ENCODE peak calls at places on chromosomes 1 and 21, in eight cellular contexts. One of them, this sample, is unnamed.

GRCh38 chr1:15444476-15445389 is 6.5 kb downstream of the CTRC start:
- DNase-seq in fibroblast of pulmonary artery: no peak
- DNase-seq in activated CD8-positive, alpha-beta memory T cell treated with anti-CD3 and anti-CD28 coated beads for 4 hours: no peak
- DNase-seq in lower lobe of right lung: no peak
- DNase-seq in amniotic epithelial cell: peak; percentile 59
- DNase-seq in amygdala: no peak
- DNase-seq in choroid plexus epithelial cell: no peak
- DNase-seq in stimulated activated naive CD4-positive, alpha-beta T cell treated with Interleukin-2 at 50 U/mL for 16 hours: no peak
- DNase-seq in this sample: no peak

GRCh38 chr1:38194486-38194885 is 147.9 kb upstream of the POU3F1 start:
- DNase-seq in activated CD8-positive, alpha-beta memory T cell treated with anti-CD3 and anti-CD28 coated beads for 4 hours: no peak
- DNase-seq in lower lobe of right lung: peak; percentile 91
- DNase-seq in amygdala: no peak
- DNase-seq in amniotic epithelial cell: no peak
- DNase-seq in choroid plexus epithelial cell: no peak
- DNase-seq in stimulated activated naive CD4-positive, alpha-beta T cell treated with Interleukin-2 at 50 U/mL for 16 hours: no peak
- DNase-seq in fibroblast of pulmonary artery: no peak
- DNase-seq in this sample: no peak

GRCh38 chr1:68495532-68495931 is 1.4 kb downstream of the DEPDC1 start:
- DNase-seq in activated CD8-positive, alpha-beta memory T cell treated with anti-CD3 and anti-CD28 coated beads for 4 hours: no peak
- DNase-seq in stimulated activated naive CD4-positive, alpha-beta T cell treated with Interleukin-2 at 50 U/mL for 16 hours: no peak
- DNase-seq in choroid plexus epithelial cell: no peak
- DNase-seq in amygdala: no peak
- DNase-seq in fibroblast of pulmonary artery: no peak
- DNase-seq in amniotic epithelial cell: no peak
- DNase-seq in lower lobe of right lung: no peak
- DNase-seq in this sample: no peak

GRCh38 chr1:45236136-45236535 is 29.7 kb upstream of the ZSWIM5 start:
- DNase-seq in choroid plexus epithelial cell: no peak
- DNase-seq in fibroblast of pulmonary artery: no peak
- DNase-seq in stimulated activated naive CD4-positive, alpha-beta T cell treated with Interleukin-2 at 50 U/mL for 16 hours: no peak
- DNase-seq in amniotic epithelial cell: no peak
- DNase-seq in activated CD8-positive, alpha-beta memory T cell treated with anti-CD3 and anti-CD28 coated beads for 4 hours: no peak
- DNase-seq in amygdala: no peak
- DNase-seq in lower lobe of right lung: no peak
- DNase-seq in this sample: no peak

GRCh38 chr21:42094811-42095210 is 23.7 kb downstream of the UMODL1 start:
- DNase-seq in amygdala: no peak
- DNase-seq in amniotic epithelial cell: no peak
- DNase-seq in stimulated activated naive CD4-positive, alpha-beta T cell treated with Interleukin-2 at 50 U/mL for 16 hours: no peak
- DNase-seq in activated CD8-positive, alpha-beta memory T cell treated with anti-CD3 and anti-CD28 coated beads for 4 hours: no peak
- DNase-seq in fibroblast of pulmonary artery: no peak
- DNase-seq in lower lobe of right lung: no peak
- DNase-seq in choroid plexus epithelial cell: no peak
- DNase-seq in this sample: no peak

GRCh38 chr1:64478594-64479248 is 8.8 kb downstream of the CACHD1 start:
- DNase-seq in activated CD8-positive, alpha-beta memory T cell treated with anti-CD3 and anti-CD28 coated beads for 4 hours: no peak
- DNase-seq in amygdala: no peak
- DNase-seq in fibroblast of pulmonary artery: no peak
- DNase-seq in stimulated activated naive CD4-positive, alpha-beta T cell treated with Interleukin-2 at 50 U/mL for 16 hours: no peak
- DNase-seq in amniotic epithelial cell: no peak
- DNase-seq in lower lobe of right lung: no peak
- DNase-seq in choroid plexus epithelial cell: peak; percentile 26
- DNase-seq in this sample: peak; percentile 38

GRCh38 chr1:204869097-204869496 is 1.6 kb upstream of the NFASC start:
- DNase-seq in activated CD8-positive, alpha-beta memory T cell treated with anti-CD3 and anti-CD28 coated beads for 4 hours: no peak
- DNase-seq in fibroblast of pulmonary artery: no peak
- DNase-seq in amygdala: no peak
- DNase-seq in lower lobe of right lung: no peak
- DNase-seq in stimulated activated naive CD4-positive, alpha-beta T cell treated with Interleukin-2 at 50 U/mL for 16 hours: no peak
- DNase-seq in choroid plexus epithelial cell: no peak
- DNase-seq in amniotic epithelial cell: no peak
- DNase-seq in this sample: no peak

GRCh38 chr1:228332797-228333738 is 73.6 kb downstream of the TRIM11 start:
- DNase-seq in stimulated activated naive CD4-positive, alpha-beta T cell treated with Interleukin-2 at 50 U/mL for 16 hours: no peak
- DNase-seq in lower lobe of right lung: peak; percentile 28
- DNase-seq in activated CD8-positive, alpha-beta memory T cell treated with anti-CD3 and anti-CD28 coated beads for 4 hours: no peak
- DNase-seq in amygdala: no peak
- DNase-seq in choroid plexus epithelial cell: no peak
- DNase-seq in amniotic epithelial cell: no peak
- DNase-seq in fibroblast of pulmonary artery: no peak
- DNase-seq in this sample: no peak

GRCh38 chr1:41662061-41662655 is 177.7 kb upstream of the EDN2 start:
- DNase-seq in lower lobe of right lung: peak; percentile 76
- DNase-seq in stimulated activated naive CD4-positive, alpha-beta T cell treated with Interleukin-2 at 50 U/mL for 16 hours: peak; percentile 71
- DNase-seq in activated CD8-positive, alpha-beta memory T cell treated with anti-CD3 and anti-CD28 coated beads for 4 hours: peak; percentile 62
- DNase-seq in amygdala: peak; percentile 35
- DNase-seq in amniotic epithelial cell: peak; percentile 67
- DNase-seq in fibroblast of pulmonary artery: peak; percentile 68
- DNase-seq in choroid plexus epithelial cell: peak; percentile 64
- DNase-seq in this sample: peak; percentile 83

GRCh38 chr1:22320703-22321344 is 130.8 kb upstream of the ZBTB40 start:
- DNase-seq in choroid plexus epithelial cell: no peak
- DNase-seq in amniotic epithelial cell: peak; percentile 32
- DNase-seq in fibroblast of pulmonary artery: no peak
- DNase-seq in amygdala: no peak
- DNase-seq in stimulated activated naive CD4-positive, alpha-beta T cell treated with Interleukin-2 at 50 U/mL for 16 hours: no peak
- DNase-seq in activated CD8-positive, alpha-beta memory T cell treated with anti-CD3 and anti-CD28 coated beads for 4 hours: no peak
- DNase-seq in lower lobe of right lung: no peak
- DNase-seq in this sample: no peak

GRCh38 chr1:155008015-155008941 is 5.7 kb downstream of the ZBTB7B start:
- DNase-seq in choroid plexus epithelial cell: no peak
- DNase-seq in amygdala: no peak
- DNase-seq in lower lobe of right lung: no peak
- DNase-seq in fibroblast of pulmonary artery: no peak
- DNase-seq in activated CD8-positive, alpha-beta memory T cell treated with anti-CD3 and anti-CD28 coated beads for 4 hours: no peak
- DNase-seq in stimulated activated naive CD4-positive, alpha-beta T cell treated with Interleukin-2 at 50 U/mL for 16 hours: peak; percentile 55
- DNase-seq in amniotic epithelial cell: no peak
- DNase-seq in this sample: no peak

GRCh38 chr1:109630081-109630880 is 10.6 kb downstream of the AMPD2 start:
- DNase-seq in fibroblast of pulmonary artery: no peak
- DNase-seq in amygdala: no peak
- DNase-seq in activated CD8-positive, alpha-beta memory T cell treated with anti-CD3 and anti-CD28 coated beads for 4 hours: no peak
- DNase-seq in choroid plexus epithelial cell: no peak
- DNase-seq in stimulated activated naive CD4-positive, alpha-beta T cell treated with Interleukin-2 at 50 U/mL for 16 hours: peak; percentile 34
- DNase-seq in amniotic epithelial cell: no peak
- DNase-seq in lower lobe of right lung: no peak
- DNase-seq in this sample: no peak

GRCh38 chr21:25790122-25790951 is 55.6 kb downstream of the GABPA start:
- DNase-seq in fibroblast of pulmonary artery: peak; percentile 55
- DNase-seq in activated CD8-positive, alpha-beta memory T cell treated with anti-CD3 and anti-CD28 coated beads for 4 hours: no peak
- DNase-seq in amygdala: no peak
- DNase-seq in amniotic epithelial cell: peak; percentile 49
- DNase-seq in lower lobe of right lung: no peak
- DNase-seq in stimulated activated naive CD4-positive, alpha-beta T cell treated with Interleukin-2 at 50 U/mL for 16 hours: no peak
- DNase-seq in choroid plexus epithelial cell: peak; percentile 71
- DNase-seq in this sample: peak; percentile 52

GRCh38 chr1:155255243-155256100 is at the start of gene ENTREP3:
- DNase-seq in amniotic epithelial cell: peak; percentile 78
- DNase-seq in fibroblast of pulmonary artery: peak; percentile 80
- DNase-seq in stimulated activated naive CD4-positive, alpha-beta T cell treated with Interleukin-2 at 50 U/mL for 16 hours: peak; percentile 67
- DNase-seq in activated CD8-positive, alpha-beta memory T cell treated with anti-CD3 and anti-CD28 coated beads for 4 hours: no peak
- DNase-seq in choroid plexus epithelial cell: peak; percentile 82
- DNase-seq in lower lobe of right lung: peak; percentile 92
- DNase-seq in amygdala: peak; percentile 81
- DNase-seq in this sample: peak; percentile 77

GRCh38 chr1:158329807-158330206 is 1.5 kb downstream of the CD1B start:
- DNase-seq in stimulated activated naive CD4-positive, alpha-beta T cell treated with Interleukin-2 at 50 U/mL for 16 hours: no peak
- DNase-seq in activated CD8-positive, alpha-beta memory T cell treated with anti-CD3 and anti-CD28 coated beads for 4 hours: no peak
- DNase-seq in amygdala: no peak
- DNase-seq in amniotic epithelial cell: no peak
- DNase-seq in choroid plexus epithelial cell: peak; percentile 1
- DNase-seq in fibroblast of pulmonary artery: peak; percentile 1
- DNase-seq in lower lobe of right lung: no peak
- DNase-seq in this sample: no peak

GRCh38 chr1:71031426-71031825 is 16.2 kb downstream of the PTGER3 start:
- DNase-seq in amniotic epithelial cell: no peak
- DNase-seq in activated CD8-positive, alpha-beta memory T cell treated with anti-CD3 and anti-CD28 coated beads for 4 hours: no peak
- DNase-seq in stimulated activated naive CD4-positive, alpha-beta T cell treated with Interleukin-2 at 50 U/mL for 16 hours: no peak
- DNase-seq in fibroblast of pulmonary artery: no peak
- DNase-seq in lower lobe of right lung: no peak
- DNase-seq in choroid plexus epithelial cell: no peak
- DNase-seq in amygdala: no peak
- DNase-seq in this sample: no peak

GRCh38 chr21:41640756-41641509 is 125.9 kb downstream of the RIPK4 start:
- DNase-seq in lower lobe of right lung: no peak
- DNase-seq in fibroblast of pulmonary artery: peak; percentile 73
- DNase-seq in stimulated activated naive CD4-positive, alpha-beta T cell treated with Interleukin-2 at 50 U/mL for 16 hours: no peak
- DNase-seq in activated CD8-positive, alpha-beta memory T cell treated with anti-CD3 and anti-CD28 coated beads for 4 hours: no peak
- DNase-seq in amniotic epithelial cell: peak; percentile 34
- DNase-seq in choroid plexus epithelial cell: no peak
- DNase-seq in amygdala: no peak
- DNase-seq in this sample: peak; percentile 74

GRCh38 chr1:218328769-218329168 is 16.4 kb upstream of the TGFB2 start:
- DNase-seq in activated CD8-positive, alpha-beta memory T cell treated with anti-CD3 and anti-CD28 coated beads for 4 hours: no peak
- DNase-seq in choroid plexus epithelial cell: no peak
- DNase-seq in amygdala: no peak
- DNase-seq in stimulated activated naive CD4-positive, alpha-beta T cell treated with Interleukin-2 at 50 U/mL for 16 hours: no peak
- DNase-seq in lower lobe of right lung: no peak
- DNase-seq in amniotic epithelial cell: no peak
- DNase-seq in fibroblast of pulmonary artery: no peak
- DNase-seq in this sample: no peak

GRCh38 chr1:221987860-221988520 is 246.1 kb upstream of the DUSP10 start:
- DNase-seq in amygdala: no peak
- DNase-seq in choroid plexus epithelial cell: peak; percentile 66
- DNase-seq in fibroblast of pulmonary artery: peak; percentile 77
- DNase-seq in lower lobe of right lung: no peak
- DNase-seq in activated CD8-positive, alpha-beta memory T cell treated with anti-CD3 and anti-CD28 coated beads for 4 hours: no peak
- DNase-seq in amniotic epithelial cell: peak; percentile 56
- DNase-seq in stimulated activated naive CD4-positive, alpha-beta T cell treated with Interleukin-2 at 50 U/mL for 16 hours: no peak
- DNase-seq in this sample: peak; percentile 62

GRCh38 chr1:13956386-13956785 is 256.4 kb downstream of the PRDM2 start:
- DNase-seq in lower lobe of right lung: no peak
- DNase-seq in fibroblast of pulmonary artery: peak; percentile 79
- DNase-seq in amygdala: no peak
- DNase-seq in amniotic epithelial cell: no peak
- DNase-seq in activated CD8-positive, alpha-beta memory T cell treated with anti-CD3 and anti-CD28 coated beads for 4 hours: no peak
- DNase-seq in stimulated activated naive CD4-positive, alpha-beta T cell treated with Interleukin-2 at 50 U/mL for 16 hours: no peak
- DNase-seq in choroid plexus epithelial cell: peak; percentile 49
- DNase-seq in this sample: peak; percentile 88

GRCh38 chr1:34019741-34020552 is 145.1 kb downstream of the CSMD2 start:
- DNase-seq in amygdala: no peak
- DNase-seq in fibroblast of pulmonary artery: no peak
- DNase-seq in lower lobe of right lung: no peak
- DNase-seq in choroid plexus epithelial cell: no peak
- DNase-seq in amniotic epithelial cell: no peak
- DNase-seq in activated CD8-positive, alpha-beta memory T cell treated with anti-CD3 and anti-CD28 coated beads for 4 hours: no peak
- DNase-seq in stimulated activated naive CD4-positive, alpha-beta T cell treated with Interleukin-2 at 50 U/mL for 16 hours: no peak
- DNase-seq in this sample: no peak

GRCh38 chr21:19326581-19327319 is 923.2 kb upstream of the TMPRSS15 start:
- DNase-seq in lower lobe of right lung: no peak
- DNase-seq in fibroblast of pulmonary artery: no peak
- DNase-seq in activated CD8-positive, alpha-beta memory T cell treated with anti-CD3 and anti-CD28 coated beads for 4 hours: no peak
- DNase-seq in stimulated activated naive CD4-positive, alpha-beta T cell treated with Interleukin-2 at 50 U/mL for 16 hours: no peak
- DNase-seq in amygdala: no peak
- DNase-seq in amniotic epithelial cell: no peak
- DNase-seq in choroid plexus epithelial cell: no peak
- DNase-seq in this sample: no peak

GRCh38 chr1:56461158-56462127 is 117.9 kb downstream of the PLPP3 start:
- DNase-seq in fibroblast of pulmonary artery: no peak
- DNase-seq in activated CD8-positive, alpha-beta memory T cell treated with anti-CD3 and anti-CD28 coated beads for 4 hours: no peak
- DNase-seq in amniotic epithelial cell: no peak
- DNase-seq in amygdala: no peak
- DNase-seq in lower lobe of right lung: no peak
- DNase-seq in stimulated activated naive CD4-positive, alpha-beta T cell treated with Interleukin-2 at 50 U/mL for 16 hours: no peak
- DNase-seq in choroid plexus epithelial cell: no peak
- DNase-seq in this sample: no peak

GRCh38 chr1:2216767-2217058 is 11.4 kb upstream of the SKI start:
- DNase-seq in amygdala: no peak
- DNase-seq in lower lobe of right lung: no peak
- DNase-seq in stimulated activated naive CD4-positive, alpha-beta T cell treated with Interleukin-2 at 50 U/mL for 16 hours: no peak
- DNase-seq in choroid plexus epithelial cell: no peak
- DNase-seq in fibroblast of pulmonary artery: no peak
- DNase-seq in activated CD8-positive, alpha-beta memory T cell treated with anti-CD3 and anti-CD28 coated beads for 4 hours: no peak
- DNase-seq in amniotic epithelial cell: no peak
- DNase-seq in this sample: no peak

GRCh38 chr21:45234906-45235305 is 52.8 kb downstream of the POFUT2 start:
- DNase-seq in activated CD8-positive, alpha-beta memory T cell treated with anti-CD3 and anti-CD28 coated beads for 4 hours: no peak
- DNase-seq in fibroblast of pulmonary artery: no peak
- DNase-seq in amniotic epithelial cell: no peak
- DNase-seq in amygdala: no peak
- DNase-seq in lower lobe of right lung: no peak
- DNase-seq in choroid plexus epithelial cell: no peak
- DNase-seq in stimulated activated naive CD4-positive, alpha-beta T cell treated with Interleukin-2 at 50 U/mL for 16 hours: no peak
- DNase-seq in this sample: no peak

GRCh38 chr1:43229831-43230780 is 39.7 kb upstream of the TMEM125 start:
- DNase-seq in amniotic epithelial cell: no peak
- DNase-seq in choroid plexus epithelial cell: no peak
- DNase-seq in amygdala: no peak
- DNase-seq in lower lobe of right lung: no peak
- DNase-seq in fibroblast of pulmonary artery: no peak
- DNase-seq in activated CD8-positive, alpha-beta memory T cell treated with anti-CD3 and anti-CD28 coated beads for 4 hours: no peak
- DNase-seq in stimulated activated naive CD4-positive, alpha-beta T cell treated with Interleukin-2 at 50 U/mL for 16 hours: no peak
- DNase-seq in this sample: no peak

GRCh38 chr1:228803421-228803820 is 68.1 kb downstream of the RHOU start:
- DNase-seq in activated CD8-positive, alpha-beta memory T cell treated with anti-CD3 and anti-CD28 coated beads for 4 hours: no peak
- DNase-seq in lower lobe of right lung: no peak
- DNase-seq in fibroblast of pulmonary artery: no peak
- DNase-seq in stimulated activated naive CD4-positive, alpha-beta T cell treated with Interleukin-2 at 50 U/mL for 16 hours: no peak
- DNase-seq in choroid plexus epithelial cell: no peak
- DNase-seq in amygdala: no peak
- DNase-seq in amniotic epithelial cell: no peak
- DNase-seq in this sample: no peak

GRCh38 chr1:212037900-212038299 is 2.4 kb downstream of the DTL start:
- DNase-seq in amygdala: no peak
- DNase-seq in choroid plexus epithelial cell: no peak
- DNase-seq in stimulated activated naive CD4-positive, alpha-beta T cell treated with Interleukin-2 at 50 U/mL for 16 hours: no peak
- DNase-seq in activated CD8-positive, alpha-beta memory T cell treated with anti-CD3 and anti-CD28 coated beads for 4 hours: no peak
- DNase-seq in fibroblast of pulmonary artery: peak; percentile 37
- DNase-seq in amniotic epithelial cell: no peak
- DNase-seq in lower lobe of right lung: no peak
- DNase-seq in this sample: no peak

GRCh38 chr1:10803971-10804820 is 7.8 kb upstream of the CASZ1 start:
- DNase-seq in lower lobe of right lung: peak; percentile 78
- DNase-seq in choroid plexus epithelial cell: no peak
- DNase-seq in activated CD8-positive, alpha-beta memory T cell treated with anti-CD3 and anti-CD28 coated beads for 4 hours: no peak
- DNase-seq in stimulated activated naive CD4-positive, alpha-beta T cell treated with Interleukin-2 at 50 U/mL for 16 hours: no peak
- DNase-seq in amygdala: no peak
- DNase-seq in fibroblast of pulmonary artery: no peak
- DNase-seq in amniotic epithelial cell: no peak
- DNase-seq in this sample: no peak

GRCh38 chr1:230661976-230662375 is 19.7 kb downstream of the COG2 start:
- DNase-seq in fibroblast of pulmonary artery: no peak
- DNase-seq in amygdala: no peak
- DNase-seq in choroid plexus epithelial cell: no peak
- DNase-seq in activated CD8-positive, alpha-beta memory T cell treated with anti-CD3 and anti-CD28 coated beads for 4 hours: no peak
- DNase-seq in lower lobe of right lung: no peak
- DNase-seq in stimulated activated naive CD4-positive, alpha-beta T cell treated with Interleukin-2 at 50 U/mL for 16 hours: no peak
- DNase-seq in amniotic epithelial cell: peak; percentile 26
- DNase-seq in this sample: no peak

GRCh38 chr1:50422946-50423669 is at the start of gene DMRTA2:
- DNase-seq in choroid plexus epithelial cell: no peak
- DNase-seq in stimulated activated naive CD4-positive, alpha-beta T cell treated with Interleukin-2 at 50 U/mL for 16 hours: no peak
- DNase-seq in activated CD8-positive, alpha-beta memory T cell treated with anti-CD3 and anti-CD28 coated beads for 4 hours: no peak
- DNase-seq in fibroblast of pulmonary artery: peak; percentile 24
- DNase-seq in amygdala: no peak
- DNase-seq in amniotic epithelial cell: no peak
- DNase-seq in lower lobe of right lung: no peak
- DNase-seq in this sample: no peak

GRCh38 chr1:90334137-90334536 is 339.2 kb downstream of the ZNF326 start:
- DNase-seq in amygdala: no peak
- DNase-seq in lower lobe of right lung: no peak
- DNase-seq in amniotic epithelial cell: no peak
- DNase-seq in choroid plexus epithelial cell: no peak
- DNase-seq in activated CD8-positive, alpha-beta memory T cell treated with anti-CD3 and anti-CD28 coated beads for 4 hours: no peak
- DNase-seq in stimulated activated naive CD4-positive, alpha-beta T cell treated with Interleukin-2 at 50 U/mL for 16 hours: no peak
- DNase-seq in fibroblast of pulmonary artery: no peak
- DNase-seq in this sample: no peak

GRCh38 chr1:35659589-35659988 is 18.3 kb upstream of the PSMB2 start:
- DNase-seq in stimulated activated naive CD4-positive, alpha-beta T cell treated with Interleukin-2 at 50 U/mL for 16 hours: no peak
- DNase-seq in lower lobe of right lung: no peak
- DNase-seq in amniotic epithelial cell: no peak
- DNase-seq in choroid plexus epithelial cell: no peak
- DNase-seq in fibroblast of pulmonary artery: no peak
- DNase-seq in activated CD8-positive, alpha-beta memory T cell treated with anti-CD3 and anti-CD28 coated beads for 4 hours: no peak
- DNase-seq in amygdala: no peak
- DNase-seq in this sample: no peak

GRCh38 chr1:224769987-224770693 is 154.0 kb downstream of the CNIH3 start:
- DNase-seq in amygdala: no peak
- DNase-seq in amniotic epithelial cell: peak; percentile 33
- DNase-seq in stimulated activated naive CD4-positive, alpha-beta T cell treated with Interleukin-2 at 50 U/mL for 16 hours: no peak
- DNase-seq in choroid plexus epithelial cell: peak; percentile 61
- DNase-seq in lower lobe of right lung: no peak
- DNase-seq in activated CD8-positive, alpha-beta memory T cell treated with anti-CD3 and anti-CD28 coated beads for 4 hours: no peak
- DNase-seq in fibroblast of pulmonary artery: peak; percentile 60
- DNase-seq in this sample: peak; percentile 46

This sample was measured in cardiac fibroblast.